ENCODE peak calls at places on chromosomes 2 and 18, in eight cellular contexts. J is endothelial cell, E is tibial nerve, N is endothelial cell of umbilical vein, Q is GM13977, W is kidney epithelial cell, L is A673, Z is lower leg skin. H is an unnamed sample.

GRCh38 chr2:193989645-193990044 is 1667.4 kb upstream of the SLC39A10 start:
- DNase-seq in J (no peak), E (no peak), N (no peak), Q (no peak), W (no peak), L (no peak), Z (no peak), H (no peak)

GRCh38 chr2:190052307-190052706 is 10.2 kb downstream of the MSTN start:
- DNase-seq in J (no peak), E (no peak), N (no peak), Q (no peak), W (no peak), L (no peak), Z (no peak), H (no peak)

GRCh38 chr2:11514081-11514730 is 19.6 kb upstream of the GREB1 start:
- DNase-seq in J (no peak), E (no peak), N (no peak), Q (no peak), W (no peak), L (peak; percentile 31), Z (no peak), H (no peak)

GRCh38 chr18:21306368-21306767 is 64.3 kb downstream of the GREB1L start:
- DNase-seq in J (no peak), E (no peak), N (no peak), Q (no peak), W (no peak), L (no peak), Z (no peak), H (no peak)

GRCh38 chr18:9823805-9824473 is 61.8 kb upstream of the TXNDC2 start:
- DNase-seq in J (no peak), E (no peak), N (no peak), Q (no peak), W (no peak), L (no peak), Z (no peak), H (no peak)

GRCh38 chr2:139228276-139228675 is 448.1 kb upstream of the NXPH2 start:
- DNase-seq in J (no peak), E (no peak), N (no peak), Q (no peak), W (no peak), L (no peak), Z (no peak), H (no peak)

GRCh38 chr18:61336766-61337165 is 3.5 kb downstream of the CDH20 start:
- DNase-seq in J (no peak), E (no peak), N (no peak), Q (no peak), W (no peak), L (no peak), Z (no peak), H (no peak)

GRCh38 chr2:232842689-232843088 is 27.4 kb upstream of the SNORC start:
- DNase-seq in J (no peak), E (no peak), N (no peak), Q (no peak), W (no peak), L (no peak), Z (no peak), H (no peak)

GRCh38 chr2:152542344-152542994 is 174.8 kb downstream of the PRPF40A start:
- DNase-seq in J (no peak), E (no peak), N (no peak), Q (no peak), W (no peak), L (no peak), Z (no peak), H (no peak)

GRCh38 chr2:241763551-241764271 is 12.9 kb upstream of the GAL3ST2 start:
- DNase-seq in J (no peak), E (no peak), N (no peak), Q (no peak), W (no peak), L (no peak), Z (no peak), H (no peak)

GRCh38 chr18:9147440-9148238 is 11.1 kb downstream of the ANKRD12 start:
- DNase-seq in J (peak; percentile 11), E (no peak), N (peak; percentile 79), Q (peak; percentile 33), W (peak; percentile 39), L (peak; percentile 76), Z (peak; percentile 31), H (no peak)

GRCh38 chr2:174344716-174345472 is 10.1 kb downstream of the SP9 start:
- DNase-seq in J (no peak), E (no peak), N (peak; percentile 57), Q (peak; percentile 40), W (no peak), L (peak; percentile 70), Z (no peak), H (no peak)
- TF ChIP-seq CTCF in J (peak; percentile 75), E (no peak), N (no peak), Q (peak; percentile 32), W (no peak), L (peak; percentile 62), Z (no peak), H (peak; percentile 54)

GRCh38 chr2:226622484-226622883 is 177.1 kb downstream of the IRS1 start:
- DNase-seq in J (no peak), E (no peak), N (no peak), Q (no peak), W (no peak), L (no peak), Z (no peak), H (no peak)
- TF ChIP-seq CTCF in J (peak; percentile 35), E (no peak), N (no peak), Q (no peak), W (no peak), L (no peak), Z (no peak), H (peak; percentile 43)

DNA sequence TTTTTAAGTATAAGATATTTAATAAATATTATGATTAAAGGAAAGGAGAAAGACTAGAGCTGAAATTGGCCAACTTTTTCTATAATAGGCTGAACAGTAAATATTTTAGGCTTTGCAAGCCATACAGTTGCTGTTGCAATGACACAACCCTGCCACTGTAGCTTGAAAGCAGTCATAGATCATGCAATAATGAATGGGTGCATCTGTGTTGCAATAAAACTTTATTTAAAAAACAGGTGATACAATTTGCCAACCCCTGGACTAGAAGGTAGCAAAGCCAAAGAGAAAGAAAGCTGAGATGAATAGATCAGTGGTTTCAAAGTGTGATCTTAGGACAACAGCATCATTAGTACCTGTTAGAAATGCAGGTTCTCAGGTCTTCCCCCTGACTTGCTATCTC is 219.1 kb downstream of the SETBP1 start:
- DNase-seq in J (no peak), E (no peak), N (no peak), Q (no peak), W (no peak), L (no peak), Z (no peak), H (no peak)
- TF ChIP-seq CTCF in J (no peak), E (no peak), N (no peak), Q (no peak), W (no peak), L (no peak), Z (no peak), H (no peak)

GRCh38 chr2:219177594-219178376 is at the start of gene RETREG2:
- DNase-seq in J (peak; percentile 83), E (peak; percentile 68), N (peak; percentile 93), Q (peak; percentile 99), W (no peak), L (peak; percentile 89), Z (peak; percentile 92), H (peak; percentile 81)

GRCh38 chr2:219180961-219181360 is 2.9 kb downstream of the RETREG2 start:
- DNase-seq in J (no peak), E (no peak), N (no peak), Q (no peak), W (no peak), L (no peak), Z (no peak), H (no peak)

GRCh38 chr2:219179601-219180465 is 1.8 kb downstream of the RETREG2 start:
- DNase-seq in J (no peak), E (no peak), N (no peak), Q (no peak), W (no peak), L (no peak), Z (no peak), H (no peak)

GRCh38 chr2:219176818-219177593 is at the start of gene CNPPD1:
- DNase-seq in J (peak; percentile 83), E (peak; percentile 83), N (peak; percentile 83), Q (peak; percentile 93), W (no peak), L (peak; percentile 83), Z (peak; percentile 87), H (peak; percentile 73)

DNA sequence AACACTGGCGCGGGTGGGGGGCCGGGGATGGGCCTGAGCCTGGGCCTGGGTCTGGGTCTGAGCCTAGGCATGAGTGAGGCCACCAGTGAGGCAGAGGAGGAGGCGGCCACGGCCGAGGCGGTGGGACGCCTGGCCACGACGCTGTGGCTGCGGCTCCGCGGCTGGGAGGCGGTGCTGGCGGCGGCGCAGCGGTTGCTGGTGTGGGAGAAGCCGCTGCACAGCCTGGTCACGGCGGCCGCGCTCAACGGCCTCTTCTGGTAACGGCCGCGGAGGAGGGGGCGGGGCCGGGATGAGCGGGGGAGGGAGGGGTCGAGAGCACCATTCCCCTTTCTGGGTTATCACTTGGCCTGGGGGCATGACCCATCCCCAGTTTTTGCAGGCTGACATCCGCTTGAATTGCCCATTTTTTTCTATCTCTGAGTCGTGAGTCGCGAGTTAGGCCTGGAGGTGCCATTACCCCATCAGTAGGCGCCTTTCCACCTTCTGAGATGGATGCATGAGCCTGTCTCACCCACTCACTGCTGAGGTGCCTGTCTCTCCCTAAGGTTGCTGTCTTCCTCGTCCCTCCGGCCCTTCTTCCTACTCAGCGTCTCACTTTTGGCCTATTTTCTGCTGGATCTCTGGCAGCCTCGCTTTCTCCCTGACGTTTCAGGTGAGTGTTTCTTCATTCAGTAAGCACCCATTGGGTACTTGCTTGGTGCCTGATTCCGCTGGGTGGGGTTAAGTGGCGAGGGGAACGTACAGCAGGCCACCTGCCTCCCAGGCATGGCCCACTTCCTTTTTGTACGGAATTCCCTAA is 501 bp downstream of the RETREG2 start:
- DNase-seq in J (peak; percentile 54), E (peak; percentile 40), N (no peak), Q (peak; percentile 48), W (no peak), L (no peak), Z (peak; percentile 46), H (no peak)
- TF ChIP-seq CTCF in J (no peak), E (peak; percentile 1), N (no peak), Q (no peak), W (no peak), L (no peak), Z (no peak), H (no peak)

GRCh38 chr2:25651066-25651465 is 22.3 kb downstream of the DTNB start:
- DNase-seq in J (no peak), E (no peak), N (peak; percentile 96), Q (no peak), W (no peak), L (peak; percentile 65), Z (no peak), H (no peak)

GRCh38 chr2:25654801-25655200 is 18.6 kb downstream of the DTNB start:
- DNase-seq in J (no peak), E (no peak), N (no peak), Q (no peak), W (no peak), L (no peak), Z (no peak), H (no peak)

GRCh38 chr2:25649790-25650189 is 23.6 kb downstream of the DTNB start:
- DNase-seq in J (no peak), E (no peak), N (no peak), Q (no peak), W (no peak), L (no peak), Z (no peak), H (no peak)

GRCh38 chr2:25650249-25650648 is 23.1 kb downstream of the DTNB start:
- DNase-seq in J (no peak), E (no peak), N (no peak), Q (no peak), W (no peak), L (no peak), Z (no peak), H (no peak)

GRCh38 chr2:25651782-25652455 is 21.5 kb downstream of the DTNB start:
- DNase-seq in J (no peak), E (no peak), N (peak; percentile 23), Q (no peak), W (no peak), L (no peak), Z (no peak), H (no peak)
- TF ChIP-seq CTCF in J (no peak), E (no peak), N (no peak), Q (no peak), W (no peak), L (no peak), Z (no peak), H (no peak)

H was measured in progenitor cell of endocrine pancreas.